ENCODE peak calls at places on chromosomes 4 and X, in seven cellular contexts. K, E, V, Z, L, X and Q are unnamed samples.
A peak's percentile ranks its signal among the peaks of the same experiment; 100 is the strongest.

GRCh38 chr4:30821891-30822612 is 101.9 kb downstream of the PCDH7 start:
- DNase-seq in K (no peak), E (peak; percentile 17), V (peak; percentile 88), Z (no peak), L (no peak), X (no peak), Q (no peak)

GRCh38 chr4:122285285-122285684 is 93.5 kb upstream of the ADAD1 start:
- DNase-seq in K (no peak), E (peak; percentile 40), V (peak; percentile 35), Z (no peak), L (no peak), X (no peak), Q (no peak)

GRCh38 chrX:109679820-109680219 is 53.2 kb downstream of the ACSL4 start:
- DNase-seq in K (no peak), E (no peak), V (no peak), Z (peak; percentile 2), L (no peak), X (no peak), Q (no peak)

GRCh38 chr4:39544580-39545315 is 17.5 kb upstream of the UGDH start:
- DNase-seq in K (no peak), E (peak; percentile 23), V (no peak), Z (no peak), L (no peak), X (no peak), Q (no peak)

GRCh38 chr4:7806080-7806630 is 133.5 kb downstream of the AFAP1 start:
- DNase-seq in K (peak; percentile 47), E (no peak), V (no peak), Z (peak; percentile 20), L (peak; percentile 49), X (peak; percentile 62), Q (no peak)

GRCh38 chrX:23383411-23383810 is 48.8 kb downstream of the PTCHD1 start:
- DNase-seq in K (no peak), E (peak; percentile 71), V (peak; percentile 51), Z (no peak), L (no peak), X (no peak), Q (no peak)

GRCh38 chr4:103011378-103012025 is 8.0 kb downstream of the SLC9B1 start:
- DNase-seq in K (no peak), E (peak; percentile 46), V (peak; percentile 47), Z (no peak), L (peak; percentile 53), X (peak; percentile 75), Q (no peak)

GRCh38 chr4:84159767-84160166 is 339.3 kb downstream of the NKX6-1 start:
- DNase-seq in K (no peak), E (peak; percentile 4), V (no peak), Z (peak; percentile 37), L (no peak), X (no peak), Q (no peak)

GRCh38 chr4:105057370-105058096 is 89.1 kb upstream of the TET2 start:
- DNase-seq in K (no peak), E (no peak), V (no peak), Z (no peak), L (no peak), X (no peak), Q (no peak)

GRCh38 chrX:72685810-72686465 is 28.2 kb downstream of the PHKA1 start:
- DNase-seq in K (no peak), E (peak; percentile 62), V (no peak), Z (peak; percentile 0), L (peak; percentile 25), X (no peak), Q (no peak)

GRCh38 chr4:26081795-26082498 is 167.9 kb downstream of the SMIM20 start:
- DNase-seq in K (no peak), E (peak; percentile 48), V (peak; percentile 53), Z (peak; percentile 41), L (no peak), X (no peak), Q (no peak)

GRCh38 chr4:74451214-74451661 is 6.3 kb downstream of the AREG start:
- DNase-seq in K (no peak), E (peak; percentile 83), V (peak; percentile 76), Z (no peak), L (no peak), X (no peak), Q (no peak)